ENCODE peak calls at places on chromosomes 1 and 21, in seven cellular contexts. K, S, V, Y, P, C and X are unnamed samples.

GRCh38 chr1:151839457-151840409 is at the start of gene C2CD4D:
- DNase-seq in K (peak), S (peak), V (no peak), Y (no peak), P (no peak), C (peak), X (peak)

GRCh38 chr1:214123061-214123784 is 135.4 kb downstream of the PROX1 start:
- DNase-seq in K (peak), S (peak), V (peak), Y (peak), P (peak), C (no peak), X (peak)

GRCh38 chr1:230581446-230582079 is 60.7 kb upstream of the COG2 start:
- DNase-seq in K (peak), S (no peak), V (peak), Y (no peak), P (no peak), C (no peak), X (no peak)

GRCh38 chr1:15876357-15876756 is 28.9 kb downstream of the SPEN start:
- DNase-seq in K (peak), S (peak), V (no peak), Y (peak), P (no peak), C (no peak), X (no peak)

GRCh38 chr1:66751160-66751559 is 1.1 kb upstream of the DYNLT5 start:
- DNase-seq in K (no peak), S (no peak), V (no peak), Y (no peak), P (no peak), C (no peak), X (no peak)

GRCh38 chr1:174160109-174160473 is 771 bp downstream of the RABGAP1L start:
- DNase-seq in K (peak), S (peak), V (peak), Y (peak), P (peak), C (peak), X (peak)

GRCh38 chr1:202159534-202160371 is 649 bp downstream of the PTPN7 start:
- DNase-seq in K (no peak), S (no peak), V (no peak), Y (no peak), P (no peak), C (no peak), X (no peak)

GRCh38 chr1:22284906-22285544 is 142.1 kb upstream of the WNT4 start:
- DNase-seq in K (no peak), S (no peak), V (no peak), Y (no peak), P (no peak), C (no peak), X (no peak)

GRCh38 chr1:37474051-37474696 is at the start of gene ZC3H12A:
- DNase-seq in K (peak), S (peak), V (peak), Y (peak), P (peak), C (peak), X (peak)

GRCh38 chr21:29360799-29361765 is 62.4 kb downstream of the BACH1 start:
- DNase-seq in K (peak), S (peak), V (no peak), Y (no peak), P (no peak), C (no peak), X (peak)

GRCh38 chr1:221098462-221099406 is 219.5 kb downstream of the HLX start:
- DNase-seq in K (no peak), S (no peak), V (peak), Y (no peak), P (no peak), C (no peak), X (peak)

GRCh38 chr1:53936430-53936829 is 9.1 kb downstream of the IFT25 start:
- DNase-seq in K (no peak), S (no peak), V (no peak), Y (no peak), P (no peak), C (no peak), X (no peak)

GRCh38 chr1:221180694-221181368 is 301.6 kb downstream of the HLX start:
- DNase-seq in K (no peak), S (no peak), V (no peak), Y (no peak), P (no peak), C (no peak), X (no peak)

GRCh38 chr1:151976868-151977267 is 16.8 kb downstream of the S100A10 start:
- DNase-seq in K (peak), S (no peak), V (peak), Y (peak), P (no peak), C (no peak), X (peak)

GRCh38 chr1:17369466-17369865 is 2.5 kb upstream of the PADI6 start:
- DNase-seq in K (peak), S (no peak), V (peak), Y (peak), P (no peak), C (no peak), X (peak)

GRCh38 chr1:148353461-148354283 is 129.4 kb downstream of the PPIAL4G start:
- DNase-seq in K (peak), S (peak), V (peak), Y (peak), P (no peak), C (no peak), X (peak)

GRCh38 chr21:15498455-15498854 is 231.3 kb upstream of the USP25 start:
- DNase-seq in K (no peak), S (no peak), V (no peak), Y (no peak), P (no peak), C (no peak), X (peak)

GRCh38 chr1:115063238-115063901 is 25.9 kb downstream of the TSPAN2 start:
- DNase-seq in K (no peak), S (no peak), V (peak), Y (no peak), P (no peak), C (no peak), X (peak)

GRCh38 chr1:43346636-43347035 is 9.0 kb downstream of the MPL start:
- DNase-seq in K (no peak), S (no peak), V (no peak), Y (no peak), P (no peak), C (no peak), X (no peak)

GRCh38 chr1:247204177-247204647 is 32.4 kb upstream of the ZNF124 start:
- DNase-seq in K (peak), S (no peak), V (peak), Y (no peak), P (no peak), C (no peak), X (no peak)

GRCh38 chr1:154716012-154716411 is 108.0 kb upstream of the ADAR start:
- DNase-seq in K (no peak), S (no peak), V (no peak), Y (no peak), P (no peak), C (no peak), X (peak)

GRCh38 chr1:221517961-221518360 is 223.9 kb downstream of the DUSP10 start:
- DNase-seq in K (no peak), S (no peak), V (no peak), Y (no peak), P (no peak), C (no peak), X (peak)

GRCh38 chr21:23949493-23949892 is 1657.8 kb downstream of the MRPL39 start:
- DNase-seq in K (no peak), S (no peak), V (no peak), Y (no peak), P (no peak), C (no peak), X (no peak)

GRCh38 chr1:6273380-6273891 is 12.5 kb upstream of the GPR153 start:
- DNase-seq in K (peak), S (peak), V (peak), Y (peak), P (no peak), C (no peak), X (peak)

GRCh38 chr1:92764116-92764515 is 20.8 kb downstream of the EVI5 start:
- DNase-seq in K (no peak), S (no peak), V (no peak), Y (no peak), P (no peak), C (no peak), X (no peak)

GRCh38 chr1:81876901-81877750 is 76.4 kb downstream of the ADGRL2 start:
- DNase-seq in K (no peak), S (no peak), V (peak), Y (peak), P (no peak), C (no peak), X (peak)

GRCh38 chr1:157958280-157958679 is 35.2 kb upstream of the KIRREL1 start:
- DNase-seq in K (no peak), S (no peak), V (no peak), Y (no peak), P (no peak), C (no peak), X (no peak)

GRCh38 chr1:160855181-160855981 is 7.3 kb downstream of the CD244 start:
- DNase-seq in K (no peak), S (no peak), V (no peak), Y (no peak), P (no peak), C (no peak), X (no peak)

GRCh38 chr1:44619261-44619900 is 54.9 kb downstream of the TMEM53 start:
- DNase-seq in K (no peak), S (no peak), V (peak), Y (no peak), P (no peak), C (no peak), X (peak)

GRCh38 chr1:205525495-205526285 is 21.2 kb downstream of the CDK18 start:
- DNase-seq in K (no peak), S (no peak), V (no peak), Y (no peak), P (no peak), C (no peak), X (no peak)